ENCODE peak calls at places on chromosomes 11 and 22, in four cellular contexts. Q is left cardiac atrium, Z is astrocyte of the cerebellum, M is Peyer's patch. T is an unnamed sample.

GRCh38 chr22:23392420-23393121 is 187.5 kb downstream of the IGLL1 start:
- DNase-seq in Z (no peak), M (no peak), Q (no peak), T (no peak)

GRCh38 chr11:104968856-104969776 is 742 bp upstream of the CASP4 start:
- DNase-seq in Z (no peak), M (no peak), Q (peak; percentile 46), T (peak; percentile 21)

GRCh38 chr11:84291996-84292395 is 1005.8 kb upstream of the CCDC90B start:
- DNase-seq in Z (no peak), Q (no peak), M (no peak), T (no peak)

GRCh38 chr11:44979536-44980399 is 29.1 kb upstream of the TP53I11 start:
- DNase-seq in Q (no peak), M (no peak), Z (no peak), T (no peak)

GRCh38 chr22:38017272-38017920 is 33.0 kb upstream of the SOX10 start:
- DNase-seq in M (peak; percentile 23), Z (no peak), Q (peak; percentile 88), T (peak; percentile 65)

GRCh38 chr22:17213976-17214375 is 5.3 kb downstream of the ADA2 start:
- DNase-seq in Q (peak; percentile 72), Z (no peak), M (peak; percentile 45), T (peak; percentile 38)

GRCh38 chr11:94329501-94329900 is 25.1 kb downstream of the IZUMO1R start:
- DNase-seq in Q (no peak), M (no peak), Z (no peak), T (no peak)

GRCh38 chr11:60281482-60281881 is 1.0 kb downstream of the MS4A4A start:
- DNase-seq in Z (no peak), M (no peak), Q (no peak), T (no peak)

GRCh38 chr11:69504127-69504526 is 22.7 kb downstream of the LINC01488 start:
- DNase-seq in Q (no peak), Z (no peak), M (no peak), T (no peak)

GRCh38 chr11:90288207-90288821 is 65.5 kb upstream of the CHORDC1 start:
- DNase-seq in Z (peak; percentile 20), Q (no peak), M (no peak), T (no peak)

GRCh38 chr11:62707277-62707771 is at the start of the genes BSCL2 and GNG3:
- DNase-seq in M (no peak), Q (no peak), Z (no peak), T (no peak)

GRCh38 chr22:23401111-23401909 is 178.8 kb downstream of the IGLL1 start:
- DNase-seq in Z (peak; percentile 63), M (no peak), Q (no peak), T (no peak)

GRCh38 chr11:104570088-104570701 is 328.1 kb downstream of the CASP12 start:
- DNase-seq in M (no peak), Z (no peak), Q (no peak), T (no peak)

GRCh38 chr11:70545626-70545945 is 147.3 kb downstream of the CTTN start:
- DNase-seq in Z (no peak), Q (no peak), M (no peak), T (no peak)

GRCh38 chr22:36548606-36549005 is 19.6 kb upstream of the EIF3D start:
- DNase-seq in Q (no peak), M (no peak), Z (no peak), T (no peak)

GRCh38 chr11:20250644-20251247 is 90.5 kb upstream of the DBX1 start:
- DNase-seq in Z (no peak), Q (no peak), M (no peak), T (peak; percentile 39)

GRCh38 chr11:19946681-19947080 is 213.6 kb downstream of the DBX1 start:
- DNase-seq in Q (no peak), M (no peak), Z (no peak), T (no peak)

GRCh38 chr11:18540207-18541009 is 13.7 kb upstream of the TSG101 start:
- DNase-seq in Q (no peak), M (no peak), Z (no peak), T (no peak)

GRCh38 chr11:66847461-66848232 is 4.4 kb downstream of the RCE1 start:
- DNase-seq in M (no peak), Z (no peak), Q (no peak), T (peak; percentile 12)

GRCh38 chr22:20788627-20789344 is 14.9 kb downstream of the SERPIND1 start:
- DNase-seq in Z (no peak), M (no peak), Q (no peak), T (no peak)

GRCh38 chr11:57392421-57393105 is 2.1 kb upstream of the PRG2 start:
- DNase-seq in M (no peak), Q (no peak), Z (no peak), T (no peak)

GRCh38 chr11:2209370-2209801 is 37.8 kb upstream of the TH start:
- DNase-seq in Q (peak; percentile 8), Z (no peak), M (no peak), T (peak; percentile 8)